ENCODE peak calls at places on chromosomes 7 and 10, in five cellular contexts. One of them, this sample, is unnamed.

GRCh38 chr7:22361795-22362194 is 4.8 kb upstream of the RAPGEF5 start:
- DNase-seq in GM12878: no peak
- DNase-seq in H1: no peak
- DNase-seq in HepG2: no peak
- DNase-seq in A549: no peak
- DNase-seq in this sample: no peak

GRCh38 chr7:75960372-75960771 is 34.0 kb downstream of the TMEM120A start:
- DNase-seq in GM12878: no peak
- DNase-seq in HepG2: no peak
- DNase-seq in H1: no peak
- DNase-seq in A549: no peak
- DNase-seq in this sample: no peak

GRCh38 chr10:121240011-121240410 is 358.2 kb downstream of the FGFR2 start:
- DNase-seq in HepG2: no peak
- DNase-seq in H1: no peak
- DNase-seq in GM12878: no peak
- DNase-seq in A549: no peak
- DNase-seq in this sample: no peak

GRCh38 chr7:40815512-40815911 is 680.7 kb downstream of the SUGCT start:
- DNase-seq in HepG2: no peak
- DNase-seq in GM12878: no peak
- DNase-seq in A549: no peak
- DNase-seq in H1: no peak
- DNase-seq in this sample: no peak

GRCh38 chr10:75226656-75227055 is 9.1 kb downstream of the COMTD1 start:
- DNase-seq in H1: no peak
- DNase-seq in HepG2: no peak
- DNase-seq in A549: no peak
- DNase-seq in GM12878: no peak
- DNase-seq in this sample: no peak

GRCh38 chr10:102641398-102641797 is 2.9 kb upstream of the TRIM8 start:
- DNase-seq in A549: no peak
- DNase-seq in GM12878: no peak
- DNase-seq in HepG2: peak
- DNase-seq in H1: no peak
- DNase-seq in this sample: no peak

GRCh38 chr10:98374176-98374969 is 40.6 kb downstream of the PYROXD2 start:
- DNase-seq in H1: no peak
- DNase-seq in HepG2: no peak
- DNase-seq in GM12878: no peak
- DNase-seq in A549: no peak
- DNase-seq in this sample: no peak

GRCh38 chr7:128672927-128673517 is 930 bp downstream of the GARIN1A start:
- DNase-seq in H1: peak
- DNase-seq in HepG2: no peak
- DNase-seq in A549: peak
- DNase-seq in GM12878: no peak
- DNase-seq in this sample: peak

GRCh38 chr7:219581-220150 is 27.3 kb downstream of the FAM20C start:
- DNase-seq in A549: no peak
- DNase-seq in H1: no peak
- DNase-seq in HepG2: peak
- DNase-seq in GM12878: no peak
- DNase-seq in this sample: no peak

GRCh38 chr10:21015838-21016237 is 118.7 kb upstream of the NEBL start:
- DNase-seq in H1: no peak
- DNase-seq in GM12878: no peak
- DNase-seq in HepG2: no peak
- DNase-seq in A549: no peak
- DNase-seq in this sample: no peak
- TF ChIP-seq CHD2 in H1: no peak
- TF ChIP-seq CHD2 in GM12878: no peak
- TF ChIP-seq CHD2 in HepG2: no peak
- TF ChIP-seq CHD2 in A549: no peak
- TF ChIP-seq CHD2 in this sample: no peak

GRCh38 chr10:43128331-43128730 is 9.9 kb upstream of the CSGALNACT2 start:
- DNase-seq in GM12878: no peak
- DNase-seq in A549: no peak
- DNase-seq in H1: no peak
- DNase-seq in HepG2: no peak
- DNase-seq in this sample: no peak
- TF ChIP-seq CHD2 in GM12878: no peak
- TF ChIP-seq CHD2 in A549: no peak
- TF ChIP-seq CHD2 in H1: no peak
- TF ChIP-seq CHD2 in HepG2: no peak
- TF ChIP-seq CHD2 in this sample: no peak

GRCh38 chr10:94129393-94130130 is 135.8 kb downstream of the PLCE1 start:
- DNase-seq in A549: peak
- DNase-seq in H1: no peak
- DNase-seq in GM12878: no peak
- DNase-seq in HepG2: no peak
- DNase-seq in this sample: no peak
- TF ChIP-seq CHD2 in A549: no peak
- TF ChIP-seq CHD2 in H1: no peak
- TF ChIP-seq CHD2 in GM12878: no peak
- TF ChIP-seq CHD2 in HepG2: no peak
- TF ChIP-seq CHD2 in this sample: no peak

GRCh38 chr7:87416682-87417587 is 58.5 kb downstream of the ABCB4 start:
- DNase-seq in H1: peak
- DNase-seq in A549: peak
- DNase-seq in HepG2: peak
- DNase-seq in GM12878: peak
- DNase-seq in this sample: peak
- TF ChIP-seq CHD2 in H1: no peak
- TF ChIP-seq CHD2 in A549: no peak
- TF ChIP-seq CHD2 in HepG2: no peak
- TF ChIP-seq CHD2 in GM12878: no peak
- TF ChIP-seq CHD2 in this sample: no peak

This sample was measured in SK-N-SH.